ENCODE peak calls at places on chromosomes 3 and 15, in nine cellular contexts. One of them, this sample, is unnamed.

GRCh38 chr15:68578175-68578959 is 426 bp upstream of the CORO2B start:
- DNase-seq in glutamatergic neuron: peak
- DNase-seq in left colon: peak
- DNase-seq in hepatocyte: peak
- DNase-seq in NCI-H226: peak
- DNase-seq in HepG2: no peak
- DNase-seq in D341Med: peak
- DNase-seq in endothelial cell: peak
- DNase-seq in amygdala: peak
- DNase-seq in this sample: no peak

GRCh38 chr3:64290864-64291263 is 65.6 kb upstream of the PRICKLE2 start:
- DNase-seq in NCI-H226: no peak
- DNase-seq in HepG2: no peak
- DNase-seq in amygdala: no peak
- DNase-seq in D341Med: no peak
- DNase-seq in hepatocyte: no peak
- DNase-seq in endothelial cell: no peak
- DNase-seq in glutamatergic neuron: no peak
- DNase-seq in left colon: no peak
- DNase-seq in this sample: no peak

GRCh38 chr3:142269777-142270176 is 44.4 kb upstream of the GK5 start:
- DNase-seq in left colon: no peak
- DNase-seq in hepatocyte: no peak
- DNase-seq in D341Med: no peak
- DNase-seq in HepG2: no peak
- DNase-seq in endothelial cell: no peak
- DNase-seq in NCI-H226: no peak
- DNase-seq in amygdala: no peak
- DNase-seq in glutamatergic neuron: no peak
- DNase-seq in this sample: no peak

GRCh38 chr15:97502038-97502437 is 458.5 kb upstream of the ARRDC4 start:
- DNase-seq in D341Med: no peak
- DNase-seq in hepatocyte: no peak
- DNase-seq in left colon: no peak
- DNase-seq in amygdala: no peak
- DNase-seq in NCI-H226: no peak
- DNase-seq in endothelial cell: no peak
- DNase-seq in glutamatergic neuron: no peak
- DNase-seq in HepG2: no peak
- DNase-seq in this sample: no peak

GRCh38 chr3:169847896-169848295 is 21.8 kb downstream of the LRRC31 start:
- DNase-seq in endothelial cell: no peak
- DNase-seq in D341Med: no peak
- DNase-seq in glutamatergic neuron: no peak
- DNase-seq in NCI-H226: no peak
- DNase-seq in HepG2: no peak
- DNase-seq in amygdala: no peak
- DNase-seq in left colon: peak
- DNase-seq in hepatocyte: no peak
- DNase-seq in this sample: no peak

GRCh38 chr3:42256135-42256819 is 9.7 kb downstream of the CCK start:
- DNase-seq in D341Med: no peak
- DNase-seq in NCI-H226: peak
- DNase-seq in amygdala: no peak
- DNase-seq in glutamatergic neuron: no peak
- DNase-seq in HepG2: no peak
- DNase-seq in hepatocyte: no peak
- DNase-seq in endothelial cell: no peak
- DNase-seq in left colon: no peak
- DNase-seq in this sample: no peak

GRCh38 chr3:24086597-24087369 is 141.7 kb downstream of the NR1D2 start:
- DNase-seq in NCI-H226: no peak
- DNase-seq in left colon: no peak
- DNase-seq in HepG2: peak
- DNase-seq in D341Med: no peak
- DNase-seq in endothelial cell: no peak
- DNase-seq in glutamatergic neuron: no peak
- DNase-seq in hepatocyte: peak
- DNase-seq in amygdala: no peak
- DNase-seq in this sample: no peak

GRCh38 chr3:183884437-183885296 is at the start of gene PARL:
- DNase-seq in HepG2: peak
- DNase-seq in glutamatergic neuron: peak
- DNase-seq in hepatocyte: peak
- DNase-seq in amygdala: peak
- DNase-seq in NCI-H226: peak
- DNase-seq in left colon: peak
- DNase-seq in D341Med: peak
- DNase-seq in endothelial cell: peak
- DNase-seq in this sample: peak

GRCh38 chr3:72776-73175 is 123.8 kb upstream of the CHL1 start:
- DNase-seq in hepatocyte: no peak
- DNase-seq in left colon: no peak
- DNase-seq in HepG2: no peak
- DNase-seq in endothelial cell: no peak
- DNase-seq in amygdala: no peak
- DNase-seq in glutamatergic neuron: no peak
- DNase-seq in NCI-H226: no peak
- DNase-seq in D341Med: no peak
- DNase-seq in this sample: no peak

GRCh38 chr3:130250982-130251381 is 94.5 kb upstream of the COL6A5 start:
- DNase-seq in amygdala: no peak
- DNase-seq in HepG2: no peak
- DNase-seq in glutamatergic neuron: no peak
- DNase-seq in left colon: no peak
- DNase-seq in hepatocyte: no peak
- DNase-seq in endothelial cell: no peak
- DNase-seq in NCI-H226: no peak
- DNase-seq in D341Med: no peak
- DNase-seq in this sample: no peak

GRCh38 chr3:158600787-158601186 is 29.8 kb downstream of the MLF1 start:
- DNase-seq in NCI-H226: no peak
- DNase-seq in HepG2: no peak
- DNase-seq in glutamatergic neuron: no peak
- DNase-seq in endothelial cell: no peak
- DNase-seq in amygdala: no peak
- DNase-seq in hepatocyte: no peak
- DNase-seq in D341Med: no peak
- DNase-seq in left colon: no peak
- DNase-seq in this sample: no peak

GRCh38 chr3:24199775-24200247 is 254.7 kb downstream of the NR1D2 start:
- DNase-seq in hepatocyte: no peak
- DNase-seq in endothelial cell: no peak
- DNase-seq in D341Med: no peak
- DNase-seq in amygdala: no peak
- DNase-seq in glutamatergic neuron: no peak
- DNase-seq in HepG2: no peak
- DNase-seq in left colon: no peak
- DNase-seq in NCI-H226: peak
- DNase-seq in this sample: no peak

GRCh38 chr3:38960953-38961622 is 90.7 kb downstream of the SCN11A start:
- DNase-seq in glutamatergic neuron: peak
- DNase-seq in hepatocyte: peak
- DNase-seq in HepG2: peak
- DNase-seq in left colon: peak
- DNase-seq in amygdala: no peak
- DNase-seq in D341Med: peak
- DNase-seq in NCI-H226: peak
- DNase-seq in endothelial cell: peak
- DNase-seq in this sample: no peak

GRCh38 chr15:65300924-65301441 is 3.5 kb upstream of the RNU5B-1 start:
- DNase-seq in D341Med: no peak
- DNase-seq in glutamatergic neuron: peak
- DNase-seq in hepatocyte: peak
- DNase-seq in endothelial cell: no peak
- DNase-seq in left colon: no peak
- DNase-seq in HepG2: no peak
- DNase-seq in amygdala: no peak
- DNase-seq in NCI-H226: no peak
- DNase-seq in this sample: no peak

This sample was measured in cortex of kidney.